ENCODE peak calls at places on chromosomes 3 and 15, in five cellular contexts. R, M, U, S and T are unnamed samples. For H3K9me3, the result is how much of the 10 kb centered on the place peaks cover.

GRCh38 chr3:14949126-14949525 is 1.7 kb downstream of the NR2C2 start:
- DNase-seq in U (no peak), M (no peak), R (no peak), S (no peak), T (no peak)

GRCh38 chr15:64478863-64479262 is 18.5 kb downstream of the ZNF609 start:
- DNase-seq in M (no peak), R (no peak), S (peak), U (no peak), T (no peak)

GRCh38 chr3:45273681-45274515 is 47.8 kb upstream of the TMEM158 start:
- DNase-seq in R (no peak), U (no peak), M (no peak), S (no peak), T (peak)

GRCh38 chr3:58052373-58053273 is 44.4 kb downstream of the FLNB start:
- DNase-seq in M (peak), S (peak), U (no peak), R (no peak), T (peak)

GRCh38 chr15:58410353-58410752 is 21.4 kb upstream of the LIPC start:
- DNase-seq in S (peak), U (no peak), M (no peak), R (no peak), T (no peak)

GRCh38 chr15:101107101-101107500 is 144.7 kb downstream of the CHSY1 start:
- DNase-seq in U (no peak), M (no peak), R (no peak), S (no peak), T (no peak)

GRCh38 chr3:72797773-72798543 is 50.3 kb downstream of the SHQ1 start:
- DNase-seq in R (no peak), M (peak), S (peak), U (no peak), T (no peak)

GRCh38 chr3:123559040-123559861 is 25.6 kb downstream of the HACD2 start:
- DNase-seq in S (peak), R (peak), U (no peak), M (peak), T (no peak)

GRCh38 chr3:167929937-167930336 is 165.8 kb downstream of the GOLIM4 start:
- DNase-seq in U (no peak), M (no peak), R (no peak), S (no peak), T (no peak)

GRCh38 chr15:99409560-99409959 is 156.2 kb upstream of the MEF2A start:
- DNase-seq in U (no peak), M (no peak), S (no peak), R (no peak), T (no peak)

GRCh38 chr3:18989237-18989812 is 159.0 kb upstream of the KCNH8 start:
- DNase-seq in M (no peak), R (no peak), U (no peak), S (no peak), T (no peak)

GRCh38 chr15:58985443-58985842 is 2.0 kb upstream of the RNF111 start:
- DNase-seq in S (peak), M (no peak), U (peak), R (no peak), T (no peak)

GRCh38 chr3:142273501-142273900 is 48.1 kb upstream of the GK5 start:
- DNase-seq in R (no peak), S (no peak), M (no peak), U (no peak), T (no peak)

GRCh38 chr3:72872183-72872582 is 15.7 kb upstream of the GXYLT2 start:
- DNase-seq in R (no peak), S (peak), U (no peak), M (peak), T (no peak)

GRCh38 chr3:33061782-33062181 is 35.2 kb downstream of the GLB1 start:
- DNase-seq in R (no peak), S (peak), M (peak), U (no peak), T (no peak)

GRCh38 chr3:36774072-36774471 is 9.7 kb upstream of the DCLK3 start:
- DNase-seq in S (peak), R (no peak), U (no peak), M (no peak), T (no peak)

GRCh38 chr3:183548262-183548769 is 7.2 kb downstream of the KLHL6 start:
- DNase-seq in S (peak), U (peak), R (no peak), M (peak), T (peak)

GRCh38 chr3:138381413-138381901 is 33.1 kb downstream of the MRAS start:
- DNase-seq in U (no peak), M (peak), R (no peak), S (peak), T (no peak)

GRCh38 chr3:175150812-175151411 is 291.8 kb downstream of the NAALADL2 start:
- DNase-seq in S (no peak), R (peak), M (peak), U (no peak), T (peak)

GRCh38 chr3:63753567-63753966 is 65.5 kb upstream of the C3orf49 start:
- DNase-seq in R (no peak), S (peak), U (no peak), M (peak), T (no peak)

GRCh38 chr15:67064607-67065530 is 533 bp upstream of the SMAD3 start:
- DNase-seq in U (peak), S (no peak), R (no peak), M (no peak), T (peak)

GRCh38 chr15:74611341-74611740 is 4.3 kb upstream of the CLK3 start:
- DNase-seq in U (no peak), S (no peak), M (no peak), R (no peak), T (no peak)

GRCh38 chr3:138195491-138195890 is 8.4 kb downstream of the ARMC8 start:
- DNase-seq in M (no peak), U (no peak), S (no peak), R (no peak), T (no peak)

GRCh38 chr3:43211681-43212080 is 74.7 kb upstream of the SNRK start:
- DNase-seq in S (no peak), R (no peak), M (no peak), U (no peak), T (no peak)

GRCh38 chr3:41274944-41275668 is 75.8 kb downstream of the CTNNB1 start:
- DNase-seq in S (peak), U (no peak), R (no peak), M (peak), T (peak)

GRCh38 chr3:108018552-108018951 is 72.3 kb downstream of the CD47 start:
- DNase-seq in U (no peak), M (no peak), R (no peak), S (no peak), T (no peak)

GRCh38 chr3:71430941-71431552 is 152.5 kb downstream of the FOXP1 start:
- DNase-seq in S (no peak), U (no peak), M (peak), R (no peak), T (no peak)

GRCh38 chr3:136858381-136858780 is 3.6 kb upstream of the NCK1 start:
- DNase-seq in M (no peak), R (no peak), U (no peak), S (no peak), T (no peak)

GRCh38 chr3:126531051-126531330 is 7.0 kb downstream of the CHST13 start:
- DNase-seq in M (no peak), R (no peak), U (no peak), S (no peak), T (no peak)

GRCh38 chr3:146747928-146748327 is 142.8 kb upstream of the PLSCR5 start:
- DNase-seq in M (peak), R (no peak), S (peak), U (no peak), T (no peak)

GRCh38 chr3:48927928-48928327 is 9.3 kb downstream of the ARIH2 start:
- DNase-seq in U (no peak), S (no peak), M (no peak), R (no peak), T (no peak)

GRCh38 chr3:25423780-25424179 is 4.3 kb upstream of the RARB start:
- DNase-seq in R (peak), S (peak), M (peak), U (no peak), T (no peak)

GRCh38 chr15:63043391-63044076 is 987 bp downstream of the TPM1 start:
- DNase-seq in R (no peak), M (no peak), U (no peak), S (no peak), T (no peak)

GRCh38 chr3:111824351-111824750 is 34.7 kb upstream of the PHLDB2 start:
- DNase-seq in S (no peak), M (no peak), U (no peak), R (no peak), T (no peak)

GRCh38 chr3:53728606-53729005 is 117.6 kb downstream of the CHDH start:
- DNase-seq in U (no peak), S (no peak), R (no peak), M (no peak), T (no peak)

GRCh38 chr3:12993623-12994356 is 79.4 kb downstream of the IQSEC1 start:
- DNase-seq in S (no peak), U (peak), R (no peak), M (no peak), T (peak)

GRCh38 chr3:12994357-12994606 is 78.9 kb downstream of the IQSEC1 start:
- DNase-seq in M (no peak), R (no peak), S (no peak), U (no peak), T (peak)

GRCh38 chr3:12996181-12996506 is 77.1 kb downstream of the IQSEC1 start:
- DNase-seq in S (no peak), M (no peak), R (no peak), U (no peak), T (no peak)

GRCh38 chr3:12994607-12995388 is 78.4 kb downstream of the IQSEC1 start:
- DNase-seq in M (peak), R (peak), U (peak), S (peak), T (peak)

GRCh38 chr3:12995389-12996180 is 77.6 kb downstream of the IQSEC1 start:
- DNase-seq in U (no peak), S (no peak), M (no peak), R (no peak), T (no peak)
- H3K4me2 ChIP-seq in U (peak), S (no peak), M (peak), R (peak), T (peak)

DNA sequence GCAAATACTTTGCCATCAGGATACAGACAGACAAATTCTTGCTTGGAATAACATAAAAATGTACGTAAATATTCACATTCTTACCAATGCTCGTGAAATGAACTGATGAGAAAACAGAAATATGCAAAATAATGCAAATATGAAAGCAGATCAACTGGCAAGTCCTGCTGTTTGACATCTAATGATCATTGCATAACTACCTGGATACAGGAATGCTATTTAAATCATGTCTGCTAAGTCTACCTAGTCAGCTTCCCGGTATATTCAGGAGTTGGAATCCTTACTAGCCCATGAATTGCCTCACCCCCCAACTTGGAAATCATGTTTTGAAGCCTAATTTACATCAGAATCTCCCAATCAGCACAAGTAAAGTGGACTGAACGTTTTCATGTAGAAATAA is 230.6 kb downstream of the CHL1 start:
- DNase-seq in U (no peak), M (no peak), S (no peak), R (no peak), T (no peak)
- H3K9me3 ChIP-seq in U (under half), M (under half), S (under half), R (under half), T (under half)

DNA sequence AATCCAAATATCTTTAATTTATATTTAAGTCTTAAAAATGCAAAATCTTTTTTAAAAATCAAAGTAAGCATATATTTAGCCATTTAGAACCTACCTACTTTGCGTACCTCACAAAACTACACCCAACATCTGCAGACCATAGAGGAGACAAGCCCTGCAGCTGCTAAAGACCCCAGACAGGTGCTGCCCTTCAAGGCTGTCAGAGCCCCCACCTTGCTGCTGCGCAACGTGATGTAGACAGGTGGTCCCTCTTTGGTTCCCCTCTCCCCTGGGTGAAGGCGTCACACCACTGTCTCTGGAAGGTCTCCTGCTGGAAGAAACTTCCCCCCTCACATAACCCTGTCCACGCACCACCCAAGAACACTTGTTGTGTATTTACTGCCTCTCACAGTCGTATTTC is 204.5 kb downstream of the ARRDC4 start:
- DNase-seq in M (no peak), S (no peak), R (no peak), U (no peak), T (no peak)
- H3K4me2 ChIP-seq in M (no peak), S (no peak), R (no peak), U (no peak), T (no peak)

DNA sequence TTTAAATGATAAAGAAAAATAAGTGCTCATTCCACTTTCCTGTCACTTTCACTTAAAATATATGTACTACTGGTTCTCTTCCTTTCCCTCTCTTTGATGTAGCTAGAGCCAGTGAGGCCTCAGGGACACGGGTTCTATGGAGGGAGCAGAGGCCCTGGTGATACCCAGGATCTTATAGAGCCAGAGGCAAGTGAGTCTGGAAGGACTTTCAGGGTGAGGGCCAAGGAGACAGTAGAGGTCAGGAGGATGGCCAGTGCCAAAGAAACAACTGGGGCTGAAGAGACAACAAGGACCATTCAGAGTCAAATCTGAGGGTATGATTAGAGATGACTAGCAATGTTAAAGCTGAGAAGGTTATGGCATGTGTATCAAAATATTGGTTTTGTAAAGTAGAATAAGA is 124.1 kb upstream of the GOLGA6L6 start:
- DNase-seq in U (no peak), M (no peak), S (no peak), R (no peak), T (no peak)
- H3K9me3 ChIP-seq in U (half or more), M (under half), S (under half), R (under half), T (under half)

GRCh38 chr15:80801891-80802680 is 22.9 kb downstream of the CEMIP start:
- DNase-seq in M (peak), S (no peak), U (no peak), R (no peak), T (no peak)
- H3K4me2 ChIP-seq in M (peak), S (no peak), U (no peak), R (no peak), T (no peak)